ENCODE peak calls at places on chromosomes 16 and 17, in five cellular contexts. One of them, this sample, is unnamed.

GRCh38 chr17:78019976-78020716 is 61.6 kb downstream of the TNRC6C start:
- DNase-seq in CD8-positive, alpha-beta T cell: no peak
- DNase-seq in SK-N-DZ: no peak
- DNase-seq in NCI-H748 treated with DMSO at 0.1 percent for 48 hours: no peak
- DNase-seq in iris pigment epithelial cell: no peak
- DNase-seq in this sample: no peak

GRCh38 chr16:58306327-58306726 is 11.5 kb upstream of the PRSS54 start:
- DNase-seq in NCI-H748 treated with DMSO at 0.1 percent for 48 hours: no peak
- DNase-seq in CD8-positive, alpha-beta T cell: peak
- DNase-seq in iris pigment epithelial cell: peak
- DNase-seq in SK-N-DZ: no peak
- DNase-seq in this sample: no peak

GRCh38 chr16:28212532-28212873 is 738 bp upstream of the XPO6 start:
- DNase-seq in CD8-positive, alpha-beta T cell: no peak
- DNase-seq in SK-N-DZ: no peak
- DNase-seq in iris pigment epithelial cell: no peak
- DNase-seq in NCI-H748 treated with DMSO at 0.1 percent for 48 hours: no peak
- DNase-seq in this sample: no peak

GRCh38 chr16:9159839-9160550 is 68.6 kb downstream of the HAPSTR1 start:
- DNase-seq in SK-N-DZ: peak
- DNase-seq in CD8-positive, alpha-beta T cell: no peak
- DNase-seq in NCI-H748 treated with DMSO at 0.1 percent for 48 hours: peak
- DNase-seq in iris pigment epithelial cell: peak
- DNase-seq in this sample: no peak

GRCh38 chr17:78634154-78634553 is 57.0 kb upstream of the DNAH17 start:
- DNase-seq in SK-N-DZ: no peak
- DNase-seq in CD8-positive, alpha-beta T cell: no peak
- DNase-seq in iris pigment epithelial cell: no peak
- DNase-seq in NCI-H748 treated with DMSO at 0.1 percent for 48 hours: no peak
- DNase-seq in this sample: no peak

GRCh38 chr16:66441586-66442375 is 14.7 kb downstream of the BEAN1 start:
- DNase-seq in SK-N-DZ: no peak
- DNase-seq in NCI-H748 treated with DMSO at 0.1 percent for 48 hours: no peak
- DNase-seq in CD8-positive, alpha-beta T cell: no peak
- DNase-seq in iris pigment epithelial cell: peak
- DNase-seq in this sample: no peak

GRCh38 chr17:77865109-77865611 is 93.3 kb upstream of the TNRC6C start:
- DNase-seq in CD8-positive, alpha-beta T cell: no peak
- DNase-seq in NCI-H748 treated with DMSO at 0.1 percent for 48 hours: no peak
- DNase-seq in SK-N-DZ: peak
- DNase-seq in iris pigment epithelial cell: no peak
- DNase-seq in this sample: no peak

GRCh38 chr17:73588291-73589095 is 55.8 kb downstream of the SDK2 start:
- DNase-seq in SK-N-DZ: no peak
- DNase-seq in iris pigment epithelial cell: no peak
- DNase-seq in NCI-H748 treated with DMSO at 0.1 percent for 48 hours: no peak
- DNase-seq in CD8-positive, alpha-beta T cell: no peak
- DNase-seq in this sample: no peak

GRCh38 chr16:10951016-10951415 is 6.7 kb downstream of the CLEC16A start:
- DNase-seq in iris pigment epithelial cell: peak
- DNase-seq in CD8-positive, alpha-beta T cell: no peak
- DNase-seq in SK-N-DZ: no peak
- DNase-seq in NCI-H748 treated with DMSO at 0.1 percent for 48 hours: no peak
- DNase-seq in this sample: no peak

GRCh38 chr17:47267354-47267828 is 13.8 kb downstream of the ITGB3 start:
- DNase-seq in SK-N-DZ: no peak
- DNase-seq in CD8-positive, alpha-beta T cell: no peak
- DNase-seq in iris pigment epithelial cell: peak
- DNase-seq in NCI-H748 treated with DMSO at 0.1 percent for 48 hours: no peak
- DNase-seq in this sample: no peak

GRCh38 chr17:10226930-10227695 is 28.7 kb upstream of the GAS7 start:
- DNase-seq in NCI-H748 treated with DMSO at 0.1 percent for 48 hours: no peak
- DNase-seq in iris pigment epithelial cell: peak
- DNase-seq in CD8-positive, alpha-beta T cell: peak
- DNase-seq in SK-N-DZ: peak
- DNase-seq in this sample: peak

GRCh38 chr17:74374786-74375185 is 7.5 kb downstream of the GPR142 start:
- DNase-seq in CD8-positive, alpha-beta T cell: no peak
- DNase-seq in SK-N-DZ: no peak
- DNase-seq in iris pigment epithelial cell: no peak
- DNase-seq in NCI-H748 treated with DMSO at 0.1 percent for 48 hours: no peak
- DNase-seq in this sample: no peak

GRCh38 chr17:27564463-27564862 is 66.5 kb upstream of the LGALS9 start:
- DNase-seq in SK-N-DZ: no peak
- DNase-seq in CD8-positive, alpha-beta T cell: no peak
- DNase-seq in iris pigment epithelial cell: no peak
- DNase-seq in NCI-H748 treated with DMSO at 0.1 percent for 48 hours: no peak
- DNase-seq in this sample: no peak

GRCh38 chr17:48542956-48543853 is 1.7 kb downstream of the HOXB2 start:
- DNase-seq in CD8-positive, alpha-beta T cell: peak
- DNase-seq in iris pigment epithelial cell: peak
- DNase-seq in SK-N-DZ: no peak
- DNase-seq in NCI-H748 treated with DMSO at 0.1 percent for 48 hours: no peak
- DNase-seq in this sample: peak

GRCh38 chr17:27481327-27481726 is 25.1 kb downstream of the KSR1 start:
- DNase-seq in NCI-H748 treated with DMSO at 0.1 percent for 48 hours: no peak
- DNase-seq in SK-N-DZ: no peak
- DNase-seq in iris pigment epithelial cell: no peak
- DNase-seq in CD8-positive, alpha-beta T cell: peak
- DNase-seq in this sample: peak

GRCh38 chr16:23518435-23518891 is 8.2 kb upstream of the GGA2 start:
- DNase-seq in SK-N-DZ: no peak
- DNase-seq in NCI-H748 treated with DMSO at 0.1 percent for 48 hours: no peak
- DNase-seq in CD8-positive, alpha-beta T cell: no peak
- DNase-seq in iris pigment epithelial cell: peak
- DNase-seq in this sample: no peak

GRCh38 chr17:76147211-76148014 is 6.4 kb upstream of the FOXJ1 start:
- DNase-seq in SK-N-DZ: no peak
- DNase-seq in iris pigment epithelial cell: peak
- DNase-seq in CD8-positive, alpha-beta T cell: no peak
- DNase-seq in NCI-H748 treated with DMSO at 0.1 percent for 48 hours: peak
- DNase-seq in this sample: no peak

GRCh38 chr16:25014500-25015147 is 545 bp downstream of the ARHGAP17 start:
- DNase-seq in iris pigment epithelial cell: peak
- DNase-seq in NCI-H748 treated with DMSO at 0.1 percent for 48 hours: no peak
- DNase-seq in SK-N-DZ: peak
- DNase-seq in CD8-positive, alpha-beta T cell: no peak
- DNase-seq in this sample: no peak

GRCh38 chr17:42819939-42820535 is 4.0 kb downstream of the BECN1 start:
- DNase-seq in NCI-H748 treated with DMSO at 0.1 percent for 48 hours: peak
- DNase-seq in SK-N-DZ: peak
- DNase-seq in CD8-positive, alpha-beta T cell: peak
- DNase-seq in iris pigment epithelial cell: peak
- DNase-seq in this sample: peak

GRCh38 chr17:28712705-28713415 is 1.2 kb upstream of the PROCA1 start:
- DNase-seq in iris pigment epithelial cell: no peak
- DNase-seq in NCI-H748 treated with DMSO at 0.1 percent for 48 hours: no peak
- DNase-seq in CD8-positive, alpha-beta T cell: no peak
- DNase-seq in SK-N-DZ: no peak
- DNase-seq in this sample: no peak

GRCh38 chr16:88062341-88062861 is 111.2 kb downstream of the BANP start:
- DNase-seq in SK-N-DZ: no peak
- DNase-seq in NCI-H748 treated with DMSO at 0.1 percent for 48 hours: no peak
- DNase-seq in iris pigment epithelial cell: peak
- DNase-seq in CD8-positive, alpha-beta T cell: no peak
- DNase-seq in this sample: no peak

GRCh38 chr16:55613578-55614333 is 42.0 kb upstream of the SLC6A2 start:
- DNase-seq in NCI-H748 treated with DMSO at 0.1 percent for 48 hours: no peak
- DNase-seq in iris pigment epithelial cell: no peak
- DNase-seq in CD8-positive, alpha-beta T cell: no peak
- DNase-seq in SK-N-DZ: no peak
- DNase-seq in this sample: no peak

GRCh38 chr16:83345846-83346245 is 461.9 kb upstream of the HSBP1 start:
- DNase-seq in NCI-H748 treated with DMSO at 0.1 percent for 48 hours: no peak
- DNase-seq in iris pigment epithelial cell: no peak
- DNase-seq in CD8-positive, alpha-beta T cell: no peak
- DNase-seq in SK-N-DZ: no peak
- DNase-seq in this sample: no peak

GRCh38 chr17:5785867-5786509 is 201.7 kb upstream of the NLRP1 start:
- DNase-seq in CD8-positive, alpha-beta T cell: no peak
- DNase-seq in NCI-H748 treated with DMSO at 0.1 percent for 48 hours: no peak
- DNase-seq in iris pigment epithelial cell: peak
- DNase-seq in SK-N-DZ: no peak
- DNase-seq in this sample: no peak

This sample was measured in T-helper 1 cell.